ENCODE peak calls at places on chromosomes 11 and 22, in nine cellular contexts. S is osteocyte, D is GM20000, P is HL-60, N is lung, K is WTC11, R is endodermal cell, L is spleen, C is astrocyte of the spinal cord. B is an unnamed sample.

GRCh38 chr11:79312591-79313267 is 128.1 kb downstream of the TENM4 start:
- DNase-seq in P (peak), R (no peak), D (no peak), L (no peak), C (peak), K (no peak), N (no peak), S (no peak), B (no peak)

GRCh38 chr11:8056810-8057463 is 24.1 kb upstream of the TUB start:
- DNase-seq in K (no peak), N (no peak), R (no peak), S (peak), D (no peak), L (peak), P (no peak), C (no peak), B (peak)

GRCh38 chr22:32823024-32823730 is 21.7 kb downstream of the TIMP3 start:
- DNase-seq in P (peak), S (no peak), K (peak), C (peak), D (no peak), R (peak), N (no peak), L (no peak), B (no peak)

GRCh38 chr11:48900131-48900800 is 83.4 kb downstream of the TRIM51G start:
- DNase-seq in P (no peak), L (peak), K (peak), N (no peak), C (no peak), D (no peak), R (no peak), S (peak), B (peak)

GRCh38 chr11:67352546-67353316 is 615 bp downstream of the POLD4 start:
- DNase-seq in D (peak), S (no peak), L (peak), N (peak), R (no peak), C (no peak), P (peak), K (peak), B (no peak)

GRCh38 chr11:69848196-69848595 is 29.0 kb upstream of the FGF3 start:
- DNase-seq in D (no peak), L (no peak), R (no peak), S (no peak), C (no peak), K (no peak), N (no peak), P (no peak), B (no peak)

GRCh38 chr11:69518081-69518950 is 36.9 kb downstream of the LINC01488 start:
- DNase-seq in R (no peak), P (no peak), N (no peak), K (no peak), C (peak), S (no peak), D (no peak), L (peak), B (no peak)

GRCh38 chr11:128021304-128022006 is 565.9 kb downstream of the ETS1 start:
- DNase-seq in L (no peak), D (no peak), R (peak), P (no peak), S (no peak), N (no peak), K (peak), C (no peak), B (no peak)

GRCh38 chr11:23875407-23875950 is 621.4 kb upstream of the LUZP2 start:
- DNase-seq in S (no peak), L (no peak), P (no peak), K (no peak), C (no peak), R (no peak), D (no peak), N (no peak), B (no peak)

GRCh38 chr11:113176561-113176960 is 137.8 kb upstream of the TTC12 start:
- DNase-seq in N (no peak), R (no peak), C (peak), D (no peak), L (no peak), P (no peak), S (no peak), K (no peak), B (no peak)

GRCh38 chr11:120579601-120580000 is 68.1 kb downstream of the GRIK4 start:
- DNase-seq in D (peak), C (no peak), P (no peak), N (no peak), S (no peak), L (no peak), R (no peak), K (no peak), B (no peak)

GRCh38 chr22:31926969-31927368 is 17.4 kb upstream of the YWHAH start:
- DNase-seq in K (peak), L (peak), C (no peak), R (peak), P (no peak), N (no peak), D (peak), S (no peak), B (no peak)

GRCh38 chr11:283405-284080 is 5.3 kb downstream of the NLRP6 start:
- DNase-seq in S (no peak), K (no peak), P (no peak), C (no peak), R (no peak), L (peak), N (no peak), D (peak), B (no peak)

GRCh38 chr11:37504925-37505324 is 906.9 kb upstream of the RAG2 start:
- DNase-seq in C (peak), P (no peak), S (no peak), D (no peak), L (no peak), N (no peak), R (no peak), K (no peak), B (no peak)

GRCh38 chr11:23123766-23124165 is 263.5 kb upstream of the CCDC179 start:
- DNase-seq in P (no peak), R (no peak), D (no peak), N (no peak), K (no peak), S (no peak), C (peak), L (no peak), B (no peak)

GRCh38 chr11:72222106-72222891 is 2.3 kb upstream of the INPPL1 start:
- DNase-seq in C (no peak), L (peak), K (no peak), P (no peak), D (no peak), N (no peak), S (peak), R (peak), B (peak)

GRCh38 chr22:48587236-48587865 is 1240.3 kb downstream of the BRD1 start:
- DNase-seq in R (no peak), S (no peak), C (no peak), K (no peak), P (no peak), N (no peak), D (no peak), L (no peak), B (no peak)

GRCh38 chr22:50456466-50457234 is 18.2 kb downstream of the SBF1 start:
- DNase-seq in K (peak), P (no peak), S (no peak), L (no peak), D (no peak), R (peak), C (no peak), N (no peak), B (no peak)
- TF ChIP-seq CTCF in K (no peak), P (peak), S (peak), L (no peak), D (peak), R (peak), C (peak), N (no peak), B (peak)

GRCh38 chr11:46698597-46698996 is 1.8 kb downstream of the ARHGAP1 start:
- DNase-seq in C (no peak), D (no peak), P (no peak), S (no peak), K (no peak), L (no peak), N (no peak), R (no peak), B (no peak)

GRCh38 chr11:46697303-46697702 is 3.1 kb downstream of the ARHGAP1 start:
- DNase-seq in N (no peak), S (no peak), C (no peak), P (no peak), D (no peak), R (no peak), K (no peak), L (no peak), B (no peak)

GRCh38 chr11:46697723-46698122 is 2.7 kb downstream of the ARHGAP1 start:
- DNase-seq in L (no peak), S (no peak), K (no peak), D (no peak), P (no peak), N (no peak), C (no peak), R (no peak), B (no peak)

GRCh38 chr11:46701078-46701654 is 335 bp downstream of the ZNF408 start:
- DNase-seq in L (peak), R (no peak), C (no peak), N (no peak), K (no peak), D (no peak), P (no peak), S (no peak), B (no peak)

GRCh38 chr11:46700251-46701077 is at the start of the genes ARHGAP1 and ZNF408:
- DNase-seq in S (peak), R (peak), D (peak), K (peak), N (peak), C (peak), L (peak), P (peak), B (peak)
- TF ChIP-seq CTCF in S (no peak), R (no peak), D (no peak), K (no peak), N (no peak), C (no peak), L (no peak), P (no peak), B (no peak)

GRCh38 chr11:9385288-9385902 is 943 bp downstream of the IPO7 start:
- DNase-seq in K (no peak), D (no peak), S (no peak), P (no peak), L (no peak), C (no peak), R (no peak), N (no peak), B (no peak)
- TF ChIP-seq CTCF in K (no peak), D (no peak), S (no peak), P (no peak), L (no peak), C (no peak), R (no peak), N (no peak), B (no peak)

DNA sequence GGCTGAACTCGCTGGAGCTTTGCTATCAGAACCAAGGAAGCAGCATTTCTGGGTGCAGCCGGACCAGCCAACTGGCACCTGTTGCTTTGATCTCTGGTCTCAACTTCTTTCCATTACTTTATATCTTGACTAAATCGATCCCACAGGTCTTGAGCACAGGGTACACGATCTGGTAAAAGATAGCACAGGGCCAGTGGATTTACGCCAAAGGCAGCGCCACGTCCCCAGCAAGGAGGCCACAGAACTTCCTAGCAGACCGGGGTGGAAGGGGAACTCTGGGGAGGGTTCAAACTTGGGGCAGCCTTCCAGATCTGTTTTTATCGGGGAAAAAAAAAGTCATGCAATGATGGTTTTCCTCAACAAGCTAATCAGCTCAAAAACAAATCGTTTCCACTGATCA is 14.0 kb downstream of the VPS37C start:
- DNase-seq in L (peak), P (no peak), R (no peak), D (no peak), C (no peak), K (no peak), N (no peak), S (no peak), B (no peak)
- TF ChIP-seq CTCF in L (no peak), P (no peak), R (no peak), D (no peak), C (no peak), K (no peak), N (no peak), S (no peak), B (no peak)

DNA sequence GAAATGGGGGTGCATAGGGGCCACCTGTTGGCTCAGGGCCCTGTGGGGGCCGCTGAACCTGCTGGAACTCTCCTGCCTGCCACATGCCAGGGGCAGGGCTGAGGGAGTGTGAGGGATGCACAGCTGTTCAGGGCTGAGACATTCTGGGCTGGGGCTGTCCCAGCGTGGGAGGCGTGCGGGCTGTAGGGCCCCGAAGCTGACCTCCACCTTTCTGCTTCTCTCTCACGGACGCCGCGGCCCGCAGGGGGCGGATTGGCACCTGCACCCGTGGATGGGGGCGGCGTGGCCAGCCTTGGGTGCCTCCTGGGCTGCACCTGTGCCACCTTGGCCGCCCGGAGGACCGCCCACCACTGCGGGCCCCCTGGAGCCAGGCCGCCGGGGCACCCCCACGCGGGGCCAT is 4.1 kb downstream of the CCDC188 start:
- DNase-seq in N (no peak), P (no peak), R (no peak), K (no peak), C (no peak), S (no peak), L (no peak), D (peak), B (no peak)
- TF ChIP-seq CTCF in N (no peak), P (no peak), R (no peak), K (no peak), C (no peak), S (no peak), L (no peak), D (no peak), B (no peak)

GRCh38 chr11:2713721-2714462 is 14.1 kb upstream of the KCNQ1OT1 start:
- DNase-seq in S (no peak), C (no peak), R (no peak), L (no peak), N (no peak), D (no peak), K (no peak), P (no peak), B (no peak)

GRCh38 chr11:2714871-2715270 is 15.1 kb upstream of the KCNQ1OT1 start:
- DNase-seq in D (no peak), K (no peak), N (no peak), R (no peak), S (no peak), P (no peak), L (no peak), C (no peak), B (no peak)

GRCh38 chr11:2715716-2716350 is 16.0 kb upstream of the KCNQ1OT1 start:
- DNase-seq in D (no peak), P (no peak), N (no peak), K (no peak), S (no peak), R (no peak), C (no peak), L (no peak), B (no peak)

GRCh38 chr11:2713069-2713468 is 13.3 kb upstream of the KCNQ1OT1 start:
- DNase-seq in S (no peak), K (no peak), L (no peak), D (no peak), R (no peak), N (no peak), C (no peak), P (no peak), B (no peak)

DNA sequence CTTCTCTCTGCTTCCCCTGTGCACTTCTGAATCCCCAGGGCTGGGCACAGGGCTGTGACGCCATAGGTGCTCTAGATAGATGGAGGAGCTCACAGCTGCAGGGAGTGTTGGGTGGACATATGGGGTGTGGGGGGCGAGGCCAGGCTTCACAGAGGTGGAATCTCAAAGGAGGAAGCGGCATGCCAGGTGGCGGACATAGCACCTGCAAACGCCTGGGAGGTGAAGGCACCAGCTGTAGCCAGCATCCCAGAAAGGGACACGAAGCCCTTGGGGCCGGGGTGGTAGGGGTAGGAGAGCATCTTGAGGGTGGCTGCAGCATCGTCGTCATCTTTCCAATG is 14.6 kb upstream of the KCNQ1OT1 start:
- DNase-seq in D (no peak), S (no peak), L (no peak), C (no peak), R (no peak), K (no peak), P (no peak), N (no peak), B (no peak)
- TF ChIP-seq CTCF in D (no peak), S (no peak), L (no peak), C (no peak), R (no peak), K (no peak), P (no peak), N (no peak), B (no peak)

GRCh38 chr11:74697722-74698121 is 33.5 kb downstream of the CHRDL2 start:
- DNase-seq in D (no peak), R (no peak), K (no peak), C (no peak), L (no peak), N (no peak), P (no peak), S (no peak), B (no peak)

GRCh38 chr11:74703211-74703610 is 28.0 kb downstream of the CHRDL2 start:
- DNase-seq in D (no peak), K (no peak), P (no peak), C (no peak), S (no peak), L (no peak), N (no peak), R (no peak), B (no peak)

GRCh38 chr11:74699615-74700396 is 31.4 kb downstream of the CHRDL2 start:
- DNase-seq in K (no peak), D (no peak), L (no peak), S (no peak), P (no peak), N (no peak), R (no peak), C (no peak), B (no peak)

GRCh38 chr11:74702383-74703007 is 28.7 kb downstream of the CHRDL2 start:
- DNase-seq in C (peak), D (peak), K (peak), L (peak), N (peak), P (no peak), S (peak), R (peak), B (no peak)

DNA sequence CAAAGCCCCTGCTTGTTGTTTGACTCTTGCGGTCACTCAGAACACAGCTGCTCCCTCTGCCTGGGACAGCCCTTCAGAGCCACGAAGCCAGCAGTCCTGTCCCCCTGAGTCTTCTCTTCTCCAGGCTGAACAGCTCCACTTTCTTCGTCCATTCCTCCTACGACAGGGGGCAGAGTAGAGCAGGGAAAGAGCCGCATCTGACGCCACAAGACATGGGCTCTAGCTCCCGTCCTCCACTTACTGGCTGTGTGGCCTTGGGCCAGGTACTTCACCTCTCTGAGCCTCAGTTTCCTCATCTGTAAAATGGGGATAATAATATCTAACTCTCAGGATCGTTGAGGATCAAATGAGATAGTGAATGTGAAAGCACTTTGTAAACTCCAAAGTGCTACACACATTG is 29.9 kb downstream of the CHRDL2 start:
- DNase-seq in K (peak), P (no peak), L (no peak), N (no peak), D (no peak), R (peak), C (no peak), S (no peak), B (no peak)
- TF ChIP-seq CTCF in K (peak), P (peak), L (no peak), N (no peak), D (no peak), R (peak), C (peak), S (no peak), B (no peak)

DNA sequence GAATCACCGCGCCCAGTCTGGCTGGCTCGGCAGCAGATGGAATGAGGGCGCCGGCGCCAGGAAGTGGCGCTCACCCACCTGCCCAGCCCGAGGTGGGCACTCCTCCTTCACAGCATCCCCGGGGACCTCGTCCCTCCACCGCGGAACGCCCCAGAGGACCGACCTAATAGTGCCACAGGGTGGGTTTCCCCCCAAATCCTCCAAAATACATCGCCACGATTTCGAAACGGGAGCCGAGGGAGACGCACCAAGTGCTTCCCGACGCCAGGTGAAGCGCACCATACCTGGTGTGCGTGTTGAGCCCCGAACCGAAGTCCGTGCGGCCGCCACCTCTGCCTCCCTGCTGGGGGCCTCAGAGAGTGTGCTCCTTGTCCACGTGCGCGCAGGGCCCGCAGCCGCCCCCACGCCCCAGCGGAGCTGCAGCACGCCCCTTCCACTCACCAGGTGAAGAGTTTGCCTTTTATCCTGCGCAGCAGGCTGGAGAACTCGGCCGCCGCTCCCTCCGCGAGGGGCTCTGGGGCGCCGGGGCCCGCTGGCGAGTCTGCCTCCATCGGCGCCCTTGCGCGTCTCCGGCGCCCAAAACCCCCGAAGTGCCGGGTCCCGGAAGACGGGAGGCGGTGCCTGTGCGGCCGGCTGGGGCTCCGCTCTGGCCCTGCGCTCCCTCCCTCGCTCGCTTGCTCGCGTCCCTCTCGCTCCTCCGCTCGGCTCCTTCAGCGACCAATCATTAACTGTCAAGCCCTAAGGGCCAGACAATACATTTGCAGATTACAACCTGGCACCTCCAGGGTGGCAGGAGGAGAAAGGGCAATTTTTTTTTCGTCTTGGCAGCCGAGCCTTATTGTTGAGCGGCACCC is at the start of gene SLC35F2:
- DNase-seq in R (peak), P (no peak), D (peak), S (peak), N (peak), K (peak), C (peak), L (peak), B (peak)
- TF ChIP-seq CTCF in R (no peak), P (no peak), D (peak), S (no peak), N (no peak), K (no peak), C (no peak), L (no peak), B (no peak)

B was measured in type B pancreatic cell.